ENCODE peak calls at places on chromosome 13, in four cellular contexts. O is H9, K is tibial nerve, B is body of pancreas. Y is an unnamed sample.

GRCh38 chr13:32048816-32049215 is 17.2 kb downstream of the FRY start:
- DNase-seq in O (no peak), K (no peak), B (no peak), Y (no peak)

GRCh38 chr13:110625771-110626321 is 10.5 kb downstream of the NAXD start:
- DNase-seq in O (no peak), K (no peak), B (peak), Y (no peak)

GRCh38 chr13:78759704-78760103 is 100.7 kb upstream of the OBI1 start:
- DNase-seq in O (no peak), K (no peak), B (no peak), Y (no peak)

GRCh38 chr13:43057653-43058317 is 34.4 kb downstream of the DNAJC15 start:
- DNase-seq in O (peak), K (no peak), B (no peak), Y (peak)

GRCh38 chr13:98649861-98650260 is 73.0 kb upstream of the STK24 start:
- DNase-seq in O (no peak), K (no peak), B (no peak), Y (no peak)

GRCh38 chr13:33109801-33110200 is 93.6 kb downstream of the KL start:
- DNase-seq in O (peak), K (no peak), B (no peak), Y (peak)

GRCh38 chr13:65074248-65074647 is 2155.9 kb downstream of the PCDH9 start:
- DNase-seq in O (no peak), K (no peak), B (no peak), Y (no peak)

GRCh38 chr13:92175330-92175729 is 776.9 kb downstream of the GPC5 start:
- DNase-seq in O (peak), K (no peak), B (peak), Y (peak)

GRCh38 chr13:25882732-25883357 is 169.0 kb downstream of the SHISA2 start:
- DNase-seq in O (no peak), K (no peak), B (no peak), Y (peak)

GRCh38 chr13:77678691-77679090 is 18.8 kb upstream of the SLAIN1 start:
- DNase-seq in O (no peak), K (no peak), B (no peak), Y (peak)

GRCh38 chr13:83883061-83883523 is 818 bp upstream of the SLITRK1 start:
- DNase-seq in O (peak), K (no peak), B (no peak), Y (peak)

GRCh38 chr13:101982903-101983302 is 418.9 kb downstream of the FGF14 start:
- DNase-seq in O (no peak), K (no peak), B (no peak), Y (no peak)

GRCh38 chr13:100883453-100883852 is 208.9 kb upstream of the TMTC4 start:
- DNase-seq in O (no peak), K (no peak), B (no peak), Y (no peak)
- H3K27ac ChIP-seq in O (no peak), K (no peak), B (no peak), Y (no peak)

GRCh38 chr13:50200562-50200961 is 185.3 kb downstream of the KCNRG start:
- DNase-seq in O (no peak), K (no peak), B (no peak), Y (no peak)
- H3K27ac ChIP-seq in O (no peak), K (no peak), B (no peak), Y (no peak)

DNA sequence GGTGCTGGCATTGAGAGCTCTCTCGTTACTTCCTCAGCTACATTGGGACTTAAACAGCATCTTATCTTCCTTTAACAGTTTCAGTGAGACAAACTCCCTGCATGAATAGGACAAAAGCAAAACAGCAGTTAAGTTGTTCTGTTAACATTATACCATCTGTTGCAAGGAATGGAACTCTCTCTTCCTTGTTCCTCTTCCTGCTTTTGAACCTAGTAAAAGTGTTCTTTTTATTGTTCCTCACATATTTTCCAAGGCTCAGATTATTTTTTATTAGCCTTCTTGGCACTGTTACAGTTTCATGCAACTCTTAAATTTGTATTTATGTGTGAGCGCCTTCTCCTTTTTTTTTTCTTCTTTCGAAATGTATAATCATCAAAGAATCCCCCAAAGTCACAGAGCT is 202.6 kb upstream of the UFM1 start:
- DNase-seq in O (no peak), K (no peak), B (no peak), Y (no peak)
- H3K27ac ChIP-seq in O (no peak), K (no peak), B (no peak), Y (no peak)

DNA sequence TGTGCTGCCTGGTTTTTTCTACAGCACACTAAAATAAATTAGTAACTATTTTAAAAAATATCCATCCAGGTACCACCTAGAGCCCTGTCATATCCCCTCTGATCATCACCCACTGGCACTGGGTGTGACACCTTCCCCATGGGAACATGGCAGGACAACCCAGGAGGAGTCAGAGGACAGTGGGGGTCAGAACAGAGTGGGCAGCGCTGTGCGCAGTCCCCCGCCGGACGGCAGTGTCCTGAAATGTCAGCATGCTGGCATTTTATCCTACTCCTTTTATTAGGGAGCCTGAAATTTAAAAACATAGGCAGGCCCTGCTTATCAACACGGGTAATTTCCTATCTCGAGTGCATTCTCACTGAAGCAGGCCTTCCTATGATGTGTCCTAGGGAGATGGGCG is 42.1 kb upstream of the GAS6 start:
- DNase-seq in O (no peak), K (no peak), B (no peak), Y (no peak)
- H3K27ac ChIP-seq in O (no peak), K (no peak), B (no peak), Y (no peak)

DNA sequence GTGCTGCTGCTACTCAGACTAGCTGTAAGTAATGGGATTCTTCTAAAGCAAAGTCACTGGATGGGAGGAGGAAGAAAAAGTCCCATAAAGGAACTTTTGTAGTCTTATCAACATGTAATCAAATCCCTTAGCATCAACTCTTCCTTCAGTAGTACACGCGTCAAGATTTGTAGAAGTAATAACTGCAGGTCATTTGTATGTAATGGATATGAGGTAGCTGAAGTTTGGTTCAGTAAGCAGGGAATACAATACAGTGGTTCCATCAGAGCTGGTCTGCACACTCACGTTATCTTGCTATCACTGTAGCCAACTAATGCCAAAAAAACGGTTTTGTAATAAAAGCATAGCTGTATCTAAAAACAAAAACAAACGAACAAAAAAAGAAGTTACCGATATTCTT is 72.4 kb upstream of the ZDHHC20 start:
- DNase-seq in O (no peak), K (no peak), B (no peak), Y (no peak)
- H3K27ac ChIP-seq in O (no peak), K (no peak), B (no peak), Y (no peak)